ENCODE peak calls at places on chromosomes 1 and 21, in four cellular contexts. V is Daoy, U is adipocyte, H is pancreas. Q is an unnamed sample.

GRCh38 chr1:153260980-153261792 is 1.7 kb downstream of the LORICRIN start:
- DNase-seq in V (peak; percentile 37), U (peak; percentile 49), H (no peak), Q (no peak)

GRCh38 chr1:60035925-60036324 is 37.6 kb downstream of the C1orf87 start:
- DNase-seq in V (no peak), U (peak; percentile 20), H (no peak), Q (no peak)

GRCh38 chr1:93989601-93990000 is 80.4 kb upstream of the GCLM start:
- DNase-seq in V (no peak), U (no peak), H (no peak), Q (no peak)

GRCh38 chr1:31238986-31239613 is 587 bp downstream of the NKAIN1 start:
- DNase-seq in V (peak; percentile 32), U (peak; percentile 51), H (no peak), Q (no peak)

GRCh38 chr21:45140346-45140940 is 66.1 kb downstream of the ADARB1 start:
- DNase-seq in V (peak; percentile 91), U (peak; percentile 94), H (peak; percentile 51), Q (peak; percentile 80)

GRCh38 chr1:53110370-53111072 is 31.9 kb downstream of the SLC1A7 start:
- DNase-seq in V (no peak), U (peak; percentile 56), H (no peak), Q (no peak)

GRCh38 chr1:17199267-17200044 is 5.5 kb upstream of the PADI1 start:
- DNase-seq in V (peak; percentile 40), U (no peak), H (no peak), Q (no peak)

GRCh38 chr1:222791006-222791710 is 23.7 kb upstream of the DISP1 start:
- DNase-seq in V (no peak), U (no peak), H (no peak), Q (no peak)

GRCh38 chr1:111851552-111851951 is 95.9 kb downstream of the DDX20 start:
- DNase-seq in V (peak; percentile 18), U (no peak), H (no peak), Q (no peak)

GRCh38 chr21:38815060-38815405 is 9.3 kb downstream of the ETS2 start:
- DNase-seq in V (peak; percentile 58), U (no peak), H (no peak), Q (no peak)

GRCh38 chr1:161018631-161018930 is 2.4 kb downstream of the F11R start:
- DNase-seq in V (no peak), U (no peak), H (no peak), Q (no peak)

GRCh38 chr1:185776521-185776920 is 42.3 kb downstream of the HMCN1 start:
- DNase-seq in V (no peak), U (peak; percentile 29), H (no peak), Q (no peak)

GRCh38 chr1:78275906-78276690 is 214.7 kb upstream of the PTGFR start:
- DNase-seq in V (no peak), U (peak; percentile 18), H (no peak), Q (no peak)

Q was measured in mucosa of gallbladder.